ENCODE peak calls at places on chromosomes 13 and 19, in eight cellular contexts. H, U, L, F, C, X, G and E are unnamed samples.

GRCh38 chr13:42110410-42111155 is 62.1 kb downstream of the DGKH start:
- DNase-seq in F (no peak), H (peak; percentile 24), G (peak; percentile 92), L (peak; percentile 79), X (peak; percentile 36), U (peak; percentile 31), C (peak; percentile 64), E (peak; percentile 23)

GRCh38 chr13:109785141-109785891 is 1.1 kb downstream of the IRS2 start:
- DNase-seq in G (peak; percentile 68), U (no peak), F (peak; percentile 61), C (peak; percentile 42), L (peak; percentile 87), H (peak; percentile 55), X (no peak), E (no peak)

GRCh38 chr13:108363651-108364050 is 94.1 kb downstream of the TNFSF13B start:
- DNase-seq in G (no peak), F (no peak), X (no peak), H (no peak), C (no peak), L (no peak), U (no peak), E (no peak)

GRCh38 chr19:55641376-55642152 is 762 bp downstream of the ZNF580 start:
- DNase-seq in X (peak; percentile 68), H (no peak), C (no peak), L (peak; percentile 78), G (peak; percentile 36), F (no peak), U (peak; percentile 31), E (no peak)

GRCh38 chr13:27696731-27697130 is 75.0 kb downstream of the POLR1D start:
- DNase-seq in F (no peak), H (no peak), U (no peak), L (no peak), G (no peak), X (no peak), C (no peak), E (no peak)

GRCh38 chr19:10718205-10719196 is 622 bp downstream of the DNM2 start:
- DNase-seq in U (peak; percentile 66), H (peak; percentile 51), X (no peak), G (peak; percentile 31), C (no peak), L (peak; percentile 89), F (peak; percentile 51), E (no peak)

GRCh38 chr13:66886248-66886647 is 343.9 kb downstream of the PCDH9 start:
- DNase-seq in C (no peak), X (no peak), F (no peak), H (no peak), L (no peak), U (peak; percentile 5), G (no peak), E (no peak)

GRCh38 chr13:44507639-44508038 is 68.5 kb downstream of the TSC22D1 start:
- DNase-seq in F (no peak), L (no peak), X (no peak), H (no peak), C (no peak), G (no peak), U (no peak), E (no peak)

GRCh38 chr19:45901432-45901903 is 945 bp downstream of the MYPOP start:
- DNase-seq in C (no peak), U (peak; percentile 48), X (no peak), F (peak; percentile 44), H (no peak), L (peak; percentile 78), G (peak; percentile 59), E (no peak)

GRCh38 chr13:29361716-29362115 is 233.8 kb downstream of the SLC7A1 start:
- DNase-seq in G (no peak), U (no peak), F (no peak), H (peak; percentile 59), X (no peak), L (no peak), C (no peak), E (no peak)

GRCh38 chr13:45503658-45504057 is 38.9 kb downstream of the COG3 start:
- DNase-seq in H (no peak), U (no peak), C (no peak), G (no peak), L (no peak), X (no peak), F (no peak), E (no peak)

GRCh38 chr19:13153627-13154240 is 3.5 kb downstream of the IER2 start:
- DNase-seq in L (peak; percentile 83), H (no peak), C (no peak), F (peak; percentile 44), X (no peak), G (peak; percentile 49), U (peak; percentile 34), E (no peak)

GRCh38 chr13:40536443-40537113 is 129.9 kb downstream of the FOXO1 start:
- DNase-seq in H (no peak), X (no peak), F (peak; percentile 39), G (no peak), L (peak; percentile 36), U (no peak), C (no peak), E (no peak)

GRCh38 chr13:21218351-21219043 is 42.0 kb downstream of the MRPL57 start:
- DNase-seq in U (peak; percentile 77), C (no peak), G (no peak), X (no peak), L (no peak), F (no peak), H (no peak), E (no peak)

GRCh38 chr19:16457954-16458331 is 13.8 kb downstream of the EPS15L1 start:
- DNase-seq in U (no peak), C (no peak), G (no peak), H (no peak), F (no peak), L (peak; percentile 76), X (no peak), E (no peak)

GRCh38 chr19:16460454-16460853 is 11.3 kb downstream of the EPS15L1 start:
- DNase-seq in L (no peak), C (no peak), F (no peak), G (no peak), H (no peak), U (no peak), X (no peak), E (no peak)

GRCh38 chr19:16461630-16462051 is 10.1 kb downstream of the EPS15L1 start:
- DNase-seq in F (no peak), U (no peak), L (no peak), H (no peak), G (no peak), C (no peak), X (no peak), E (no peak)

GRCh38 chr19:16458391-16459128 is 13.2 kb downstream of the EPS15L1 start:
- DNase-seq in F (no peak), X (no peak), L (no peak), U (no peak), H (no peak), C (no peak), G (no peak), E (no peak)

GRCh38 chr19:16459680-16460079 is 12.1 kb downstream of the EPS15L1 start:
- DNase-seq in L (no peak), X (no peak), F (no peak), G (no peak), H (no peak), U (no peak), C (no peak), E (no peak)
- H3K4me3 ChIP-seq in L (no peak overlapping the region), X (no peak overlapping the region), F (no peak overlapping the region), G (no peak overlapping the region), H (no peak overlapping the region), U (no peak overlapping the region), C (no peak overlapping the region), E (no peak overlapping the region)

DNA sequence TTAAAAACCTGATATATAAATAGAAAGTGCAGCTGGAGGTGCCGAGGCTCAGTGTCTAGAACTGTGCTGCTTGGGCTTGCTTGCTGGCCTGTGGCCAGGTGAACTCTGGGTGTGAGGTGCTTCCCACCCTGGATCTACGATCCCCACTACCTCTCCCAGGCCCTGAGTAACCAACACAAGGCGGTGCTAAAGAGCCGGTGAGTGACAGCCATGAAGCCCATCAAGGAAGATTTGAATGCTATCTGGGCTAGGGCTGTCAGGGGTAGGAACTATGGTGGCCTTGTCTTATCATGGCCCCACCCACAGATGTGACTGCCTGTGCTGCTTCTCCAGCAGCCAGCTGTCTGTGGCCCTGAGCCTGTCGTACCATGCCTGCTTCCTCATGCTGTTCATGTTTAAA is 25.6 kb upstream of the ZNF91 start:
- DNase-seq in G (no peak), H (no peak), F (no peak), C (no peak), U (no peak), L (no peak), X (no peak), E (no peak)
- TF ChIP-seq CTCF in G (no peak), H (no peak), F (no peak), C (no peak), U (no peak), L (no peak), X (no peak), E (no peak)

GRCh38 chr19:3982701-3983541 is 2.3 kb downstream of the EEF2 start:
- DNase-seq in F (no peak), G (peak; percentile 42), H (no peak), U (no peak), L (peak; percentile 94), X (no peak), C (no peak), E (no peak)
- H3K4me3 ChIP-seq in F (peak overlapping the region; percentile 92), G (peak overlapping the region; percentile 100), H (no peak overlapping the region), U (no peak overlapping the region), L (peak overlapping the region; percentile 100), X (peak overlapping the region; percentile 96), C (peak overlapping the region; percentile 100), E (peak overlapping the region; percentile 100)

GRCh38 chr19:17423429-17424208 is 3.8 kb downstream of the MVB12A start:
- DNase-seq in H (no peak), F (no peak), U (no peak), C (no peak), L (peak; percentile 52), X (no peak), G (no peak), E (no peak)

GRCh38 chr19:17421942-17422341 is 2.1 kb downstream of the MVB12A start:
- DNase-seq in X (no peak), C (no peak), G (no peak), L (peak; percentile 54), H (no peak), U (no peak), F (no peak), E (no peak)

GRCh38 chr19:17420267-17420924 is 549 bp downstream of the MVB12A start:
- DNase-seq in X (no peak), H (peak; percentile 55), C (no peak), G (no peak), U (peak; percentile 16), L (peak; percentile 84), F (peak; percentile 35), E (no peak)

GRCh38 chr19:17429661-17430101 is 9.8 kb downstream of the MVB12A start:
- DNase-seq in C (no peak), H (peak; percentile 45), F (no peak), L (peak; percentile 46), U (no peak), G (no peak), X (no peak), E (no peak)

DNA sequence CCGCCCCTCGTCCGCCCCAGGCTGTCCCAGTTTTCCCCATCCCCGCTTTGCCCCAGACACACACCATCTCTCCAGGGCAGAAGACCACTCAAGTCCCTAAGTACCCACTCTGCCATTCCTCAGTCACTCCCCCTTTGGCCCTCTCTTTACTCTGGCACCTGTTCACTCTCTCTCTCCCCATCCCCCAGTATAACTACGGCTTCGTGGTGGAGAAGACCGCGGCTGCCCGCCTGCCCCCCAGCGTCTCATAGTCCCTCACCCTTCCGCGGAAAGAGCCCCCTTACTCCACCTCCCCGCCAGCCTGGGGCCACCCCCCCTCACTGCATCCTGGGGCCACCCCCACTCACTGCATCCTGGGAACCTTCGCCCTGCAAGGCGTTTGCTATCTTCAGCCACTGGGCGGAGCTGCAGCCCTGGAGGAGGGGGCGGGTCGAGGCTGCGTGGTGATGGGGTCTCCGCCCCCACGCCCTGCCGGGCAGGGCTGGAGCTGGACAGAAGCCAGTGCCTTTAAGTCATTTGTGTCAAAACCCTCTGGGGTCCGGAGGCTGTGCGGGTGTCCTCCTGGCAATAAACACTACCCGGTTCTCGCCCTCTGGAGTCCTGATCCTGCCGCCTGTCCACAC is 5.0 kb downstream of the MVB12A start:
- DNase-seq in G (peak; percentile 53), F (no peak), U (peak; percentile 41), X (no peak), L (peak; percentile 93), C (peak; percentile 24), H (peak; percentile 70), E (no peak)
- TF ChIP-seq CTCF in G (peak; percentile 49), F (no peak), U (peak; percentile 47), X (peak; percentile 38), L (peak; percentile 31), C (peak; percentile 76), H (peak; percentile 29), E (peak; percentile 61)